ENCODE peak calls at places on chromosomes 12 and 14, in six cellular contexts. V is H9, W is neuronal stem cell, D is IMR-90, Q is H1, T is mesenchymal stem cell. Z is an unnamed sample.

GRCh38 chr12:42237052-42237852 is 796 bp downstream of the YAF2 start:
- DNase-seq in V (peak), W (peak), D (peak), T (peak), Q (peak), Z (peak)

GRCh38 chr12:7130791-7131501 is 775 bp downstream of the CLSTN3 start:
- DNase-seq in Q (peak), W (no peak), V (peak), T (peak), D (peak), Z (peak)

GRCh38 chr12:25958254-25959068 is at the start of gene RASSF8:
- DNase-seq in T (peak), V (peak), Q (peak), D (peak), W (peak), Z (peak)

GRCh38 chr12:69655616-69656336 is 43.3 kb downstream of the BEST3 start:
- DNase-seq in W (no peak), Q (no peak), D (peak), T (peak), V (no peak), Z (peak)

GRCh38 chr14:20823859-20824258 is 21.2 kb upstream of the RNASE1 start:
- DNase-seq in W (no peak), D (no peak), V (no peak), Q (no peak), T (no peak), Z (no peak)

GRCh38 chr12:52139579-52140062 is 52.2 kb downstream of the KRT80 start:
- DNase-seq in W (no peak), V (peak), Q (peak), T (no peak), D (peak), Z (peak)

GRCh38 chr14:84323963-84324362 is 1206.0 kb upstream of the FLRT2 start:
- DNase-seq in T (no peak), W (no peak), Q (no peak), D (no peak), V (no peak), Z (no peak)

GRCh38 chr12:111685322-111685810 is 390 bp downstream of the BRAP start:
- DNase-seq in W (no peak), D (no peak), Q (no peak), T (no peak), V (no peak), Z (no peak)

GRCh38 chr12:120515496-120515895 is 13.5 kb downstream of the COQ5 start:
- DNase-seq in T (no peak), V (no peak), D (no peak), W (no peak), Q (no peak), Z (no peak)

GRCh38 chr14:70801836-70802235 is 7.5 kb downstream of the MAP3K9 start:
- DNase-seq in V (no peak), W (no peak), T (no peak), Q (no peak), D (no peak), Z (no peak)

DNA sequence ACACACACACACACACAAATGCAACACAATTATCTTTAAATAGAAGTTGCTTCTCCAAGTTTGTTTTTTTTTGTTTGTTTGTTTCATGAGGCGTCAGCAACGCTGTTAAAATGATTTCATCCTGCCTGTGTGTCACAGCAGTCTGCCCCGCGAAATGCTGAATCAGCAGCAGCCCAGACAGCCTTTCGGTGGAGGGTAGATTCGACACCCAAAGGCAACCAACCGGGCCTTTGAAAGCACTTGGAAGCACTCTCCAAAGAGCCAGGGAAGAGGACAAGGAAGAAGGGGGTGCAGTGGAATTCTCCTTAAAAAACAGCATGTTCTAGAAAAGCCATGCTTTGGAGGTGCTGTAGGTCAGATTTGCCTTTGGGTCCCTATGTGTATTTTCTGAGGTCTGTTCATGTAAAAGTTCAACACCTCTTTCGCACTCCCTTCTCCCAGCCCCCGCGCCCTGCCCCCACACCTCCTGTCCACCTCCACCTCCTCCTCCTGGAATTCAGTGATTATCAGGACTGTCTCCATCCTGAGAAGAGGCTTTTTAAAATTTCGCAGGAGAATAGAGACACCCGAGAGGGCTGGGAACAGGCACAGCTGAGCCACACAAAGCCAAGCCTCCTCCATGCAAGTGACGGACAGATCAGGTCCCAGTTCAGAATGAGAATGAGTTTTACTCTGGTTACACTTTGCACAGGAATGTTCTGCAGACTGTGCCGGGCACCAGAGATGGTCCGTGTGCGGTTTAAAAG is 177.8 kb downstream of the ETV6 start:
- DNase-seq in W (peak), Q (no peak), T (peak), D (no peak), V (peak), Z (peak)
- H3K9ac ChIP-seq in W (no peak), Q (no peak), T (peak), D (no peak), V (no peak), Z (no peak)

GRCh38 chr12:32183646-32184045 is 77.0 kb downstream of the BICD1 start:
- DNase-seq in W (no peak), T (peak), D (peak), V (no peak), Q (no peak), Z (peak)

GRCh38 chr12:32178341-32179010 is 71.8 kb downstream of the BICD1 start:
- DNase-seq in W (no peak), V (no peak), T (no peak), D (no peak), Q (no peak), Z (no peak)

GRCh38 chr12:32179011-32179395 is 72.4 kb downstream of the BICD1 start:
- DNase-seq in V (no peak), Q (no peak), T (no peak), W (no peak), D (no peak), Z (no peak)

GRCh38 chr12:32176606-32177005 is 70.0 kb downstream of the BICD1 start:
- DNase-seq in D (no peak), Q (no peak), T (no peak), V (no peak), W (no peak), Z (no peak)

GRCh38 chr12:32181498-32182175 is 75.0 kb downstream of the BICD1 start:
- DNase-seq in T (peak), Q (no peak), V (no peak), W (no peak), D (no peak), Z (no peak)
- H4K8ac ChIP-seq in T (no peak), Q (no peak), V (no peak), W (no peak), D (no peak), Z (no peak)

GRCh38 chr12:45705404-45705803 is 24.1 kb upstream of the ARID2 start:
- DNase-seq in W (no peak), Q (no peak), T (peak), V (no peak), D (no peak), Z (no peak)

GRCh38 chr12:45704968-45705367 is 24.5 kb upstream of the ARID2 start:
- DNase-seq in W (no peak), T (no peak), V (no peak), D (no peak), Q (no peak), Z (no peak)

GRCh38 chr12:45708363-45708762 is 21.1 kb upstream of the ARID2 start:
- DNase-seq in Q (no peak), W (no peak), V (no peak), D (no peak), T (no peak), Z (no peak)

GRCh38 chr12:45708901-45709300 is 20.6 kb upstream of the ARID2 start:
- DNase-seq in W (no peak), V (no peak), T (no peak), D (no peak), Q (no peak), Z (no peak)

DNA sequence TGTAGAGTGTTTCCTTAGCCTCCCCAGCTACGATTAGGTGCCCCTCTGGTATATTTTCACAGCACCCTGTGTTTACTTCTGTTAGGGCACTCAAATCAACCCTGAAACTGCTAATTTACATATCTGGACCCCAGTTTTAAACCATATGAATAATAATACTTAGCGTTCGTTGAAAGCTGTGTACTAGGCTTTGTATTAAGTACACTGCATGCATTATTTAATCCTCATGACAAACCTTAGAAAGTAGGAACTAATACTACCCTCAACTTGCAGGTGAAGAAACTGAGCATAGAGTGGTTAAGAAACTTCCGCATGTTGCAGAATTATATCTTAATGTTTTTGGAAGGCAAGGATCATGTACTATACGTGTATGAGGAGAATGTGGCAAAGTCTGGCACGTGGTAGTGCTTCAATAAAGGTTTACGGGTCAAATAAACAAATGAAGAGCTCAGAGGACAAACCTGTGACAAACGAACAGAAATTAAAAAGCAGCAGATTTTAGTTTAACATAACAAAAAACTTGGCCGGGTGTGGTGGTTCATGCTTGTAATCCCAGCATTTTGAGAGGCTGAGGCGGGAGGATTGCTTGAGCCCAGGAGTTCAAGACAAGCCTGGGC is 22.2 kb upstream of the ARID2 start:
- DNase-seq in W (no peak), Q (no peak), D (no peak), T (no peak), V (no peak), Z (no peak)
- H4K91ac ChIP-seq in W (no peak), Q (no peak), D (no peak), T (no peak), V (no peak), Z (no peak)

DNA sequence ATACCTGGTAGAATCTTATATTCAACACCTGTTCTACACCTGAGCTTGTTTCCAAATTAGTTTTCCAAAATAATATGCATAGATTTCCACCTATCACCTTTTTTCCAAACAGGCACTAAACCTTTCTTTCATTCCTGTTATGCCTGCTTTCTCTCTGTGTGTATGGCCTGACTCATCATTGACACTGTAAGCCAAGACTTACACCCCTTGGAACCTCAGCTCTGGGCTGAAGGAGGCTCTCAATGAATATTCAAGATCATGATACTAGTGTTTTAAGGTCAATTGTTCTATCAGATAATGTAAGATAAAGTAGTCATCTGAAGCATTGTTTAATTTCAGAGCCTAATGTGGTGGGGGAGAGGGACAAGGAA is 1193.3 kb downstream of the FLRT2 start:
- DNase-seq in Q (no peak), T (no peak), W (no peak), V (no peak), D (peak), Z (no peak)
- H3K9ac ChIP-seq in Q (no peak), T (no peak), W (no peak), V (no peak), D (no peak), Z (no peak)

GRCh38 chr14:23612802-23613201 is 23.4 kb upstream of the DHRS2 start:
- DNase-seq in W (no peak), V (no peak), Q (no peak), D (no peak), T (no peak), Z (no peak)
- H4K8ac ChIP-seq in W (no peak), V (no peak), Q (no peak), D (no peak), T (no peak), Z (no peak)

GRCh38 chr12:114986849-114987248 is 302.9 kb upstream of the TBX3 start:
- DNase-seq in V (no peak), T (no peak), Q (no peak), W (no peak), D (no peak), Z (no peak)
- H4K91ac ChIP-seq in V (no peak), T (no peak), Q (no peak), W (no peak), D (no peak), Z (no peak)

GRCh38 chr14:53952533-53952932 is 4.1 kb downstream of the BMP4 start:
- DNase-seq in W (no peak), T (peak), Q (no peak), V (no peak), D (no peak), Z (no peak)

GRCh38 chr14:53953002-53953827 is 3.4 kb downstream of the BMP4 start:
- DNase-seq in Q (peak), T (peak), W (no peak), V (peak), D (peak), Z (peak)

GRCh38 chr14:53953828-53954550 is 2.6 kb downstream of the BMP4 start:
- DNase-seq in Q (peak), V (peak), D (peak), W (no peak), T (peak), Z (no peak)

GRCh38 chr14:53950031-53950793 is 6.4 kb downstream of the BMP4 start:
- DNase-seq in V (no peak), Q (no peak), T (no peak), W (no peak), D (no peak), Z (no peak)

DNA sequence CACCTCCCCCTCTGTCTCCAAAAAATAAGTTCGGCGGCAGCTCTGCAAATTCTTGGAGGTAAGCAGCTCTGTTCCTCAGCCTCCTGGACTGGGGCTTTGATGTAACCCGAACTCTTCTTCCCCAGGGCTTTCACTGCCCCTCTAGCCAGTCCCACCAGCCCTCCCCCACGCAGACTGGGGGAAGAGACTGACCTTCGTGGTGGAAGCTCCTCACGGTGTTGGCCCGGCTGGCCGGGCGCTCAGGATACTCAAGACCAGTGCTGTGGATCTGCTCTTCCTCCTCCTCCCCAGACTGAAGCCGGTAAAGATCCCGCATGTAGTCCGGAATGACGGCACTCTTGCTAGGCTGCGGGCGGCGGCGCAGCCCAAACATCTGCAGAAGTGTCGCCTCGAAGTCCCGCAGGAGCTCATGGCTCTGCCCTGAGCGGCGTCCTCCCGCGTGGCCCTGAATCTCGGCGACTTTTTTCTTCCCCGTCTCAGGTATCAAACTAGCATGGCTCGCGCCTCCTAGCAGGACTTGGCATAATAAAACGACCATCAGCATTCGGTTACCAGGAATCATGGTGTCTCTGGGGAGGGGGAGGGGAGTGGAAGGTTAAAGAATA is 4.9 kb downstream of the BMP4 start:
- DNase-seq in T (peak), D (no peak), Q (peak), V (peak), W (no peak), Z (peak)
- H3K9ac ChIP-seq in T (peak), D (peak), Q (no peak), V (no peak), W (no peak), Z (peak)

DNA sequence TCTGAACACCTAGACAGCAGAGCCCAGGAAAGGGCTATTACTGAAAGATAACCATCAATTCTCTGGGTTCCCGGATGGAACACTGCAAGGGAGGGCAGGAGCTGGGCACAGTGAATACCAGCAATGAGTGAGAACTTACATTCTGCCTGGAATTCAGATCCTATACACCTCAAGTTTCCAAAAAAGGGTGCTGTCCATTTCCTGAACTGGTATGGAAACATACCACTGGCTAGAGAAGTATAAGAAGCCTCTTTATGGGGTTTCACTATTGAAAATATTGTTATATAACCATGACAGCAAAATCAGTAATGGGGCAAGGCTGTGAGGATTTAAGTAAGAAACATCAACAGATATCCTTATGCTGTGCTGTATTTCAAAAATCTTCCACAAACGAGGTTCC is 53.2 kb upstream of the GTF2A1 start:
- DNase-seq in D (no peak), Q (no peak), T (no peak), V (no peak), W (no peak), Z (no peak)
- H4K8ac ChIP-seq in D (no peak), Q (no peak), T (no peak), V (no peak), W (no peak), Z (no peak)

GRCh38 chr14:99809376-99809775 is 16.2 kb downstream of the EML1 start:
- DNase-seq in T (peak), V (no peak), D (peak), Q (no peak), W (no peak), Z (peak)

GRCh38 chr14:99809864-99810854 is 16.9 kb downstream of the EML1 start:
- DNase-seq in D (no peak), T (no peak), W (no peak), V (no peak), Q (no peak), Z (peak)

GRCh38 chr14:99808133-99808505 is 14.9 kb downstream of the EML1 start:
- DNase-seq in V (no peak), W (no peak), T (no peak), D (no peak), Q (no peak), Z (no peak)

GRCh38 chr14:99807413-99808132 is 14.4 kb downstream of the EML1 start:
- DNase-seq in D (no peak), W (no peak), V (peak), Q (no peak), T (no peak), Z (peak)

GRCh38 chr14:99808515-99808914 is 15.3 kb downstream of the EML1 start:
- DNase-seq in W (no peak), Q (no peak), D (no peak), V (no peak), T (no peak), Z (no peak)
- H4K91ac ChIP-seq in W (no peak), Q (no peak), D (no peak), V (no peak), T (no peak), Z (no peak)

Z was measured in trophoblast cell.